ENCODE peak calls at places on chromosomes 2 and 18, in four cellular contexts. P, J, N and F are unnamed samples.

GRCh38 chr2:9232886-9233285 is 26.3 kb downstream of the ASAP2 start:
- DNase-seq in P (no peak), J (no peak), N (peak), F (peak)

GRCh38 chr2:237486819-237487448 is at the start of gene MLPH:
- DNase-seq in J (peak), N (peak), P (no peak), F (no peak)

GRCh38 chr18:55781481-55781957 is 193.5 kb upstream of the TCF4 start:
- DNase-seq in J (peak), P (no peak), N (peak), F (no peak)

GRCh38 chr2:224793961-224794360 is 77.8 kb upstream of the CCDC195 start:
- DNase-seq in J (peak), N (no peak), P (no peak), F (no peak)

GRCh38 chr2:27014771-27015433 is 17.9 kb upstream of the TMEM214 start:
- DNase-seq in N (no peak), J (no peak), P (no peak), F (no peak)

GRCh38 chr2:174786066-174786725 is 21.9 kb upstream of the CHRNA1 start:
- DNase-seq in J (no peak), P (no peak), N (peak), F (no peak)

GRCh38 chr2:30078521-30078920 is 68.3 kb upstream of the YPEL5 start:
- DNase-seq in P (no peak), N (no peak), J (no peak), F (no peak)

GRCh38 chr18:13447621-13448020 is 229.1 kb downstream of the LDLRAD4 start:
- DNase-seq in P (no peak), J (peak), N (peak), F (no peak)

GRCh38 chr2:63790491-63790890 is 51.2 kb upstream of the UGP2 start:
- DNase-seq in P (no peak), J (no peak), N (no peak), F (no peak)

GRCh38 chr18:39205565-39205964 is 1640.0 kb upstream of the CELF4 start:
- DNase-seq in N (peak), P (no peak), J (no peak), F (no peak)

GRCh38 chr2:5242751-5243150 is 449.4 kb upstream of the SOX11 start:
- DNase-seq in N (no peak), J (no peak), P (no peak), F (no peak)

GRCh38 chr2:232300894-232301387 is 77.6 kb upstream of the ALPP start:
- DNase-seq in P (no peak), N (no peak), J (no peak), F (no peak)

GRCh38 chr2:172438064-172438421 is 10.7 kb downstream of the ITGA6 start:
- DNase-seq in N (no peak), J (no peak), P (no peak), F (no peak)

GRCh38 chr18:37266290-37266689 is 299.3 kb downstream of the CELF4 start:
- DNase-seq in P (no peak), N (no peak), J (no peak), F (no peak)

GRCh38 chr18:35386600-35387366 is 9.6 kb upstream of the ZNF396 start:
- DNase-seq in P (peak), N (peak), J (peak), F (no peak)

GRCh38 chr18:74040459-74041332 is 106.9 kb downstream of the FBXO15 start:
- DNase-seq in J (peak), N (no peak), P (peak), F (no peak)